ENCODE peak calls at places on chromosomes 11 and 22, in four cellular contexts. G is RCC 7860, T is midbrain, V is mesendoderm. Q is an unnamed sample.

GRCh38 chr22:46736705-46737104 is 1.3 kb downstream of the CERK start:
- DNase-seq in T (no peak), V (no peak), G (no peak), Q (no peak)

GRCh38 chr11:64789331-64790204 is 11.2 kb upstream of the SF1 start:
- DNase-seq in G (no peak), V (no peak), T (no peak), Q (no peak)

GRCh38 chr11:124737638-124738293 is 2.0 kb upstream of the NRGN start:
- DNase-seq in G (no peak), T (no peak), V (no peak), Q (no peak)

GRCh38 chr11:134609361-134610115 is 197.5 kb upstream of the B3GAT1 start:
- DNase-seq in T (no peak), G (no peak), V (no peak), Q (no peak)

GRCh38 chr11:103055174-103055890 is 36.6 kb downstream of the DCUN1D5 start:
- DNase-seq in G (peak), V (peak), T (peak), Q (peak)

GRCh38 chr11:75627879-75628668 is 40.8 kb downstream of the MAP6 start:
- DNase-seq in T (no peak), V (peak), G (no peak), Q (no peak)

GRCh38 chr11:120226714-120227113 is 13.2 kb upstream of the POU2F3 start:
- DNase-seq in T (no peak), V (no peak), G (no peak), Q (no peak)

GRCh38 chr11:27524155-27524554 is 17.6 kb upstream of the LIN7C start:
- DNase-seq in V (peak), T (no peak), G (peak), Q (peak)

GRCh38 chr11:131195801-131196517 is 174.5 kb upstream of the NTM start:
- DNase-seq in T (peak), V (no peak), G (no peak), Q (peak)

GRCh38 chr11:100636536-100636935 is 50.6 kb upstream of the ARHGAP42 start:
- DNase-seq in T (no peak), V (no peak), G (no peak), Q (no peak)

GRCh38 chr22:32323513-32324164 is 34.0 kb upstream of the RFPL3 start:
- DNase-seq in V (no peak), G (no peak), T (no peak), Q (no peak)

GRCh38 chr22:20545681-20546521 is 38.5 kb downstream of the MED15 start:
- DNase-seq in T (no peak), G (no peak), V (no peak), Q (no peak)

GRCh38 chr11:2558402-2558801 is 113.6 kb downstream of the KCNQ1 start:
- DNase-seq in V (no peak), T (no peak), G (no peak), Q (no peak)

GRCh38 chr11:20368441-20368840 is 4.9 kb downstream of the HTATIP2 start:
- DNase-seq in T (peak), V (no peak), G (no peak), Q (no peak)

GRCh38 chr11:119807841-119808240 is 78.8 kb upstream of the NECTIN1 start:
- DNase-seq in G (no peak), V (no peak), T (no peak), Q (no peak)

GRCh38 chr11:33869511-33870422 is 22.1 kb downstream of the LMO2 start:
- DNase-seq in G (no peak), T (peak), V (peak), Q (peak)

Q was measured in cerebellar cortex.